ENCODE peak calls at places on chromosome 14, in six cellular contexts. One of them, this sample, is unnamed. For H3K9me3, the result is how much of the 10 kb centered on the place peaks cover.

GRCh38 chr14:74429991-74430390 is 4.0 kb upstream of the SYNDIG1L start:
- DNase-seq in fibroblast of lung: no peak
- DNase-seq in neuronal stem cell: no peak
- DNase-seq in SK-N-SH: no peak
- DNase-seq in HCT116: no peak
- DNase-seq in MM.1S: no peak
- DNase-seq in this sample: no peak

GRCh38 chr14:101845496-101845895 is 84.0 kb downstream of the PPP2R5C start:
- DNase-seq in MM.1S: no peak
- DNase-seq in SK-N-SH: no peak
- DNase-seq in neuronal stem cell: no peak
- DNase-seq in fibroblast of lung: no peak
- DNase-seq in HCT116: no peak
- DNase-seq in this sample: peak

GRCh38 chr14:71591929-71592328 is 340.3 kb upstream of the RGS6 start:
- DNase-seq in fibroblast of lung: peak
- DNase-seq in neuronal stem cell: no peak
- DNase-seq in SK-N-SH: no peak
- DNase-seq in MM.1S: peak
- DNase-seq in HCT116: peak
- DNase-seq in this sample: no peak

GRCh38 chr14:50882932-50883826 is 11.3 kb downstream of the ABHD12B start:
- DNase-seq in fibroblast of lung: no peak
- DNase-seq in SK-N-SH: no peak
- DNase-seq in MM.1S: no peak
- DNase-seq in neuronal stem cell: no peak
- DNase-seq in HCT116: no peak
- DNase-seq in this sample: no peak

GRCh38 chr14:66005899-66006434 is 480.2 kb upstream of the CCDC196 start:
- DNase-seq in MM.1S: no peak
- DNase-seq in HCT116: no peak
- DNase-seq in SK-N-SH: no peak
- DNase-seq in fibroblast of lung: no peak
- DNase-seq in neuronal stem cell: no peak
- DNase-seq in this sample: no peak

GRCh38 chr14:77475432-77476115 is 17.7 kb downstream of the AHSA1 start:
- DNase-seq in MM.1S: no peak
- DNase-seq in SK-N-SH: no peak
- DNase-seq in HCT116: no peak
- DNase-seq in neuronal stem cell: no peak
- DNase-seq in fibroblast of lung: no peak
- DNase-seq in this sample: no peak

GRCh38 chr14:41280745-41281144 is 325.9 kb upstream of the LRFN5 start:
- DNase-seq in SK-N-SH: no peak
- DNase-seq in HCT116: no peak
- DNase-seq in neuronal stem cell: no peak
- DNase-seq in MM.1S: no peak
- DNase-seq in fibroblast of lung: peak
- DNase-seq in this sample: peak

GRCh38 chr14:31154956-31155355 is 52.6 kb downstream of the HECTD1 start:
- DNase-seq in fibroblast of lung: peak
- DNase-seq in MM.1S: no peak
- DNase-seq in SK-N-SH: no peak
- DNase-seq in neuronal stem cell: no peak
- DNase-seq in HCT116: peak
- DNase-seq in this sample: no peak

GRCh38 chr14:54699087-54699530 is 132.2 kb downstream of the SAMD4A start:
- DNase-seq in MM.1S: peak
- DNase-seq in HCT116: no peak
- DNase-seq in fibroblast of lung: peak
- DNase-seq in SK-N-SH: no peak
- DNase-seq in neuronal stem cell: no peak
- DNase-seq in this sample: no peak

GRCh38 chr14:73173092-73173735 is 36.9 kb downstream of the PSEN1 start:
- DNase-seq in SK-N-SH: peak
- DNase-seq in neuronal stem cell: peak
- DNase-seq in HCT116: peak
- DNase-seq in MM.1S: peak
- DNase-seq in fibroblast of lung: peak
- DNase-seq in this sample: peak

GRCh38 chr14:101713641-101714349 is 47.7 kb upstream of the PPP2R5C start:
- DNase-seq in fibroblast of lung: no peak
- DNase-seq in MM.1S: no peak
- DNase-seq in HCT116: no peak
- DNase-seq in neuronal stem cell: no peak
- DNase-seq in SK-N-SH: no peak
- DNase-seq in this sample: no peak

GRCh38 chr14:89469210-89470198 is 52.5 kb upstream of the FOXN3 start:
- DNase-seq in fibroblast of lung: peak
- DNase-seq in MM.1S: no peak
- DNase-seq in SK-N-SH: no peak
- DNase-seq in neuronal stem cell: no peak
- DNase-seq in HCT116: no peak
- DNase-seq in this sample: no peak

GRCh38 chr14:68501621-68502052 is 291.2 kb downstream of the ZFP36L1 start:
- DNase-seq in SK-N-SH: no peak
- DNase-seq in HCT116: no peak
- DNase-seq in fibroblast of lung: no peak
- DNase-seq in MM.1S: no peak
- DNase-seq in neuronal stem cell: no peak
- DNase-seq in this sample: no peak

GRCh38 chr14:103716091-103716801 is 636 bp downstream of the ZFYVE21 start:
- DNase-seq in neuronal stem cell: no peak
- DNase-seq in HCT116: no peak
- DNase-seq in fibroblast of lung: no peak
- DNase-seq in SK-N-SH: peak
- DNase-seq in MM.1S: peak
- DNase-seq in this sample: peak

GRCh38 chr14:103715052-103716000 is at the start of the genes XRCC3 and ZFYVE21:
- DNase-seq in HCT116: peak
- DNase-seq in SK-N-SH: peak
- DNase-seq in MM.1S: peak
- DNase-seq in neuronal stem cell: peak
- DNase-seq in fibroblast of lung: peak
- DNase-seq in this sample: peak

GRCh38 chr14:103713304-103714062 is 1.8 kb downstream of the XRCC3 start:
- DNase-seq in SK-N-SH: no peak
- DNase-seq in HCT116: no peak
- DNase-seq in fibroblast of lung: no peak
- DNase-seq in MM.1S: no peak
- DNase-seq in neuronal stem cell: no peak
- DNase-seq in this sample: peak

GRCh38 chr14:103712633-103713247 is 2.5 kb downstream of the XRCC3 start:
- DNase-seq in MM.1S: no peak
- DNase-seq in HCT116: no peak
- DNase-seq in fibroblast of lung: no peak
- DNase-seq in SK-N-SH: no peak
- DNase-seq in neuronal stem cell: no peak
- DNase-seq in this sample: peak

DNA sequence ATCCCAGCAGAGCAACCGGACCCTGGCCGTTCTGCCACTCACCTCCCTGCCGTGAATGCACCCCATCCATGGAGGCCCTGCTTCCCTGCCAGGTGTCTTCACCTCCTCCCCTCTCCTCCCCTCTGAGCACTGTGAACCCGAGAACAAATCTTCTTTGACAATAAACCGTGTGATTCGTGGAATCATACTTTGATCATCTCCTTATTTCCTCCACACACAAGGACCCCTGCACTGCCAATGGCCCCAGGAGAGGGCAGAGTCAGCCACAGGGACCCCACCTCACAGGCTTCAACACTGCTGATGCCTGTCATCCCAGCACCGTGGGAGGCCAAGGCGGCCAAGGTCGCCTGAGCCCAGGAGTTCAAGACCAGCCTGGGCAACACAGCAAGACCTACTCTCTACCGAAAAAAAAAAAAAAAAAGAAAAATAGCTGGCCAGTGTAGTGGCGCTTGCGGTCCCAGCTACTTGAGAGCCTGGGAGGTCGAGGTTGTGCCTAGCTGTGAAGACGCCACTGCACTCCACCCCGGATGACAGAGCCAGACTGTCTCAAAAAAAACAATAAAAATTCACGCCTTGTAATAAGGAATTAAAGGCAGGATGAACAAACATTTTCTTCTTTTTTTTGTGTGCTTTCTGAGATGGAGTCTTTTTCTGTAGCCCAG is 1.1 kb downstream of the XRCC3 start:
- DNase-seq in neuronal stem cell: no peak
- DNase-seq in SK-N-SH: no peak
- DNase-seq in HCT116: no peak
- DNase-seq in fibroblast of lung: no peak
- DNase-seq in MM.1S: no peak
- DNase-seq in this sample: peak
- H3K4me3 ChIP-seq in neuronal stem cell: no peak
- H3K4me3 ChIP-seq in SK-N-SH: peak
- H3K4me3 ChIP-seq in HCT116: peak
- H3K4me3 ChIP-seq in fibroblast of lung: peak
- H3K4me3 ChIP-seq in MM.1S: peak
- H3K4me3 ChIP-seq in this sample: peak

GRCh38 chr14:22561366-22561660 is 27.7 kb downstream of the DAD1 start:
- DNase-seq in fibroblast of lung: no peak
- DNase-seq in MM.1S: no peak
- DNase-seq in SK-N-SH: no peak
- DNase-seq in HCT116: no peak
- DNase-seq in neuronal stem cell: no peak
- DNase-seq in this sample: no peak

GRCh38 chr14:22564463-22564862 is 24.6 kb downstream of the DAD1 start:
- DNase-seq in HCT116: no peak
- DNase-seq in fibroblast of lung: no peak
- DNase-seq in neuronal stem cell: no peak
- DNase-seq in SK-N-SH: no peak
- DNase-seq in MM.1S: no peak
- DNase-seq in this sample: no peak

GRCh38 chr14:22560638-22561365 is 28.2 kb downstream of the DAD1 start:
- DNase-seq in fibroblast of lung: no peak
- DNase-seq in HCT116: no peak
- DNase-seq in neuronal stem cell: no peak
- DNase-seq in SK-N-SH: no peak
- DNase-seq in MM.1S: no peak
- DNase-seq in this sample: no peak

GRCh38 chr14:22563987-22564386 is 25.0 kb downstream of the DAD1 start:
- DNase-seq in MM.1S: peak
- DNase-seq in neuronal stem cell: no peak
- DNase-seq in fibroblast of lung: no peak
- DNase-seq in HCT116: no peak
- DNase-seq in SK-N-SH: no peak
- DNase-seq in this sample: no peak

GRCh38 chr14:22561661-22562579 is 27.1 kb downstream of the DAD1 start:
- DNase-seq in MM.1S: no peak
- DNase-seq in fibroblast of lung: no peak
- DNase-seq in SK-N-SH: no peak
- DNase-seq in HCT116: no peak
- DNase-seq in neuronal stem cell: no peak
- DNase-seq in this sample: no peak
- H2AFZ ChIP-seq in MM.1S: no peak
- H2AFZ ChIP-seq in fibroblast of lung: no peak
- H2AFZ ChIP-seq in SK-N-SH: no peak
- H2AFZ ChIP-seq in HCT116: no peak
- H2AFZ ChIP-seq in neuronal stem cell: no peak
- H2AFZ ChIP-seq in this sample: no peak

GRCh38 chr14:105746124-105746514 is 219.7 kb downstream of the TMEM121 start:
- DNase-seq in fibroblast of lung: no peak
- DNase-seq in HCT116: no peak
- DNase-seq in SK-N-SH: no peak
- DNase-seq in MM.1S: no peak
- DNase-seq in neuronal stem cell: no peak
- DNase-seq in this sample: no peak

GRCh38 chr14:105748204-105748578 is 221.8 kb downstream of the TMEM121 start:
- DNase-seq in fibroblast of lung: no peak
- DNase-seq in neuronal stem cell: no peak
- DNase-seq in MM.1S: no peak
- DNase-seq in SK-N-SH: no peak
- DNase-seq in HCT116: no peak
- DNase-seq in this sample: no peak

GRCh38 chr14:105742531-105742848 is 216.1 kb downstream of the TMEM121 start:
- DNase-seq in HCT116: no peak
- DNase-seq in neuronal stem cell: no peak
- DNase-seq in fibroblast of lung: no peak
- DNase-seq in MM.1S: no peak
- DNase-seq in SK-N-SH: no peak
- DNase-seq in this sample: peak

DNA sequence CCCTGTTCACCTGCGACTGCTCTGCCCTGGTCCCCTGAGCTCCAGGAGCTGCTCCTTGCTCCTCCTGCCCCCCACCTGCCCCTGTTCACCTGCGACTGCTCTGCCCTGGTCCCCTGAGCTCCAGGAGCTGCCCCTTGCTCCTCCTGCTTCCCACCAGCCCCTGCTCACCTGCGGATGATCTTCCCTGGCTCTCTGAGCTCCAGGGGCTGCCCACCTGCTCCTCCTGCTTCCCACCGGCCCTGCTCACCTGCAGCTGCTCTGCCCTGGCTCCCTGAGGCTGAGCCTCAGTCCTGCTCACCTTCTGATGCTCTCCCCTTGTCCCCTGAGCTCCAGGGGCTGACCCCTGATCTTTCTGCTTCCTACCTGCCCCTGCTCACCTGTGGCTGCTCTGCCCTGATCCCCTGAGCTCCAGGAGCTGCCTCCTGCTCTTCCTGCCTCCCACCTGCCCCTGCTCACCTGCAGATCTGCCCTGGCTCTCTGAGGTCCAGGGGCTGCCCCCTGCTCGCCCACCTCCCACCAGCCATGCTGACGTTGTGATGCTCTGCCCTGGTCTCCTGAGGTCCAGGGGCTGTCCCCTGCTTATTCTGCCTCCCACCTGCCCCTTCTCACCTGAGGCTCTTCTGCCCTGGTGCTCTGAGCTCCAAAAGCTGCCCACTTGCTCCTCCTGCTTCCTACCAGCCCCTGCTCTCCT is 219.2 kb downstream of the TMEM121 start:
- DNase-seq in fibroblast of lung: no peak
- DNase-seq in MM.1S: no peak
- DNase-seq in neuronal stem cell: no peak
- DNase-seq in SK-N-SH: no peak
- DNase-seq in HCT116: no peak
- DNase-seq in this sample: peak
- H3K9me3 ChIP-seq in fibroblast of lung: under half
- H3K9me3 ChIP-seq in MM.1S: under half
- H3K9me3 ChIP-seq in neuronal stem cell: under half
- H3K9me3 ChIP-seq in SK-N-SH: under half
- H3K9me3 ChIP-seq in HCT116: under half
- H3K9me3 ChIP-seq in this sample: under half

DNA sequence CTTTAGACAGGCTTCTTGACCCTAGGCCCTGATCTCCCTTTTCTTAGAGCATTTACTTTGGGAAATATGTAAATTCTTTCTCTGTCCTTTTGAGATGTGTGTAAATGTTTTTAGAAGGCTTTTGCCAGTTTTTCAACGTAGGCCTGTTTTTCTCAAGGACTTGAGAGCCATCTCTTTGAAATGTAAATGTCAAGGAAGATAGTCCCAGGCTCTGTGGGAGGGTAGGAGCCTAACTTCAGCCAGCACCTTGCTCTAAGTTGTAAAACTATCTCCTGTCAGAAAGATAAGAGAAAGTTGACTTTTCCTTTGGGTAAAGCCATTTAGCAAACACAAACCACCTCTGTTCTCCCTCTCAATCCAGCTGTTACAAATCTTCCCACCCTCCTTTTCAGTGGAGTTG is 219.8 kb downstream of the RPS29 start:
- DNase-seq in HCT116: no peak
- DNase-seq in MM.1S: no peak
- DNase-seq in SK-N-SH: no peak
- DNase-seq in fibroblast of lung: no peak
- DNase-seq in neuronal stem cell: no peak
- DNase-seq in this sample: no peak
- H3K4me3 ChIP-seq in HCT116: no peak
- H3K4me3 ChIP-seq in MM.1S: no peak
- H3K4me3 ChIP-seq in SK-N-SH: no peak
- H3K4me3 ChIP-seq in fibroblast of lung: no peak
- H3K4me3 ChIP-seq in neuronal stem cell: no peak
- H3K4me3 ChIP-seq in this sample: no peak

GRCh38 chr14:100408350-100409015 is 85.3 kb downstream of the SLC25A47 start:
- DNase-seq in MM.1S: no peak
- DNase-seq in fibroblast of lung: peak
- DNase-seq in SK-N-SH: no peak
- DNase-seq in HCT116: peak
- DNase-seq in neuronal stem cell: no peak
- DNase-seq in this sample: no peak
- H2AFZ ChIP-seq in MM.1S: no peak
- H2AFZ ChIP-seq in fibroblast of lung: no peak
- H2AFZ ChIP-seq in SK-N-SH: no peak
- H2AFZ ChIP-seq in HCT116: no peak
- H2AFZ ChIP-seq in neuronal stem cell: no peak
- H2AFZ ChIP-seq in this sample: no peak

This sample was measured in Karpas-422.